ENCODE peak calls at places on chromosomes 5 and 9, in nine cellular contexts. One of them, this sample, is unnamed.

GRCh38 chr5:123186762-123187161 is 97.7 kb downstream of the PRDM6 start:
- DNase-seq in mammary epithelial cell: no peak
- DNase-seq in prostate gland: no peak
- DNase-seq in lung: no peak
- DNase-seq in body of pancreas: no peak
- DNase-seq in cardiac fibroblast: no peak
- DNase-seq in CD4-positive, alpha-beta T cell: no peak
- DNase-seq in left ventricle myocardium inferior: no peak
- DNase-seq in activated CD8-positive, alpha-beta T cell treated with anti-CD3 and anti-CD28 coated beads for 36 hours: no peak
- DNase-seq in this sample: no peak

GRCh38 chr5:17218353-17219005 is 1.0 kb downstream of the BASP1 start:
- DNase-seq in mammary epithelial cell: peak
- DNase-seq in prostate gland: peak
- DNase-seq in lung: no peak
- DNase-seq in body of pancreas: peak
- DNase-seq in cardiac fibroblast: peak
- DNase-seq in CD4-positive, alpha-beta T cell: no peak
- DNase-seq in left ventricle myocardium inferior: peak
- DNase-seq in activated CD8-positive, alpha-beta T cell treated with anti-CD3 and anti-CD28 coated beads for 36 hours: no peak
- DNase-seq in this sample: no peak

GRCh38 chr5:170481839-170482238 is 22.0 kb upstream of the KCNIP1 start:
- DNase-seq in mammary epithelial cell: no peak
- DNase-seq in prostate gland: no peak
- DNase-seq in lung: no peak
- DNase-seq in body of pancreas: no peak
- DNase-seq in cardiac fibroblast: no peak
- DNase-seq in CD4-positive, alpha-beta T cell: no peak
- DNase-seq in left ventricle myocardium inferior: no peak
- DNase-seq in activated CD8-positive, alpha-beta T cell treated with anti-CD3 and anti-CD28 coated beads for 36 hours: no peak
- DNase-seq in this sample: no peak

GRCh38 chr9:469672-470040 is 255.0 kb downstream of the DOCK8 start:
- DNase-seq in mammary epithelial cell: no peak
- DNase-seq in prostate gland: peak
- DNase-seq in lung: no peak
- DNase-seq in body of pancreas: peak
- DNase-seq in cardiac fibroblast: no peak
- DNase-seq in CD4-positive, alpha-beta T cell: no peak
- DNase-seq in left ventricle myocardium inferior: peak
- DNase-seq in activated CD8-positive, alpha-beta T cell treated with anti-CD3 and anti-CD28 coated beads for 36 hours: no peak
- DNase-seq in this sample: no peak

GRCh38 chr9:6584881-6585597 is 60.5 kb downstream of the GLDC start:
- DNase-seq in mammary epithelial cell: no peak
- DNase-seq in prostate gland: no peak
- DNase-seq in lung: no peak
- DNase-seq in body of pancreas: no peak
- DNase-seq in cardiac fibroblast: peak
- DNase-seq in CD4-positive, alpha-beta T cell: no peak
- DNase-seq in left ventricle myocardium inferior: no peak
- DNase-seq in activated CD8-positive, alpha-beta T cell treated with anti-CD3 and anti-CD28 coated beads for 36 hours: no peak
- DNase-seq in this sample: no peak

GRCh38 chr5:109844695-109845094 is 155.0 kb downstream of the MAN2A1 start:
- DNase-seq in mammary epithelial cell: peak
- DNase-seq in prostate gland: no peak
- DNase-seq in lung: no peak
- DNase-seq in body of pancreas: no peak
- DNase-seq in cardiac fibroblast: peak
- DNase-seq in CD4-positive, alpha-beta T cell: no peak
- DNase-seq in left ventricle myocardium inferior: no peak
- DNase-seq in activated CD8-positive, alpha-beta T cell treated with anti-CD3 and anti-CD28 coated beads for 36 hours: no peak
- DNase-seq in this sample: no peak

GRCh38 chr9:70823284-70823683 is 298.1 kb downstream of the TRPM3 start:
- DNase-seq in mammary epithelial cell: no peak
- DNase-seq in prostate gland: no peak
- DNase-seq in lung: no peak
- DNase-seq in body of pancreas: no peak
- DNase-seq in cardiac fibroblast: no peak
- DNase-seq in CD4-positive, alpha-beta T cell: no peak
- DNase-seq in left ventricle myocardium inferior: no peak
- DNase-seq in activated CD8-positive, alpha-beta T cell treated with anti-CD3 and anti-CD28 coated beads for 36 hours: no peak
- DNase-seq in this sample: no peak

GRCh38 chr5:144060598-144060997 is 109.9 kb downstream of the YIPF5 start:
- DNase-seq in mammary epithelial cell: peak
- DNase-seq in prostate gland: no peak
- DNase-seq in lung: no peak
- DNase-seq in body of pancreas: no peak
- DNase-seq in cardiac fibroblast: peak
- DNase-seq in CD4-positive, alpha-beta T cell: no peak
- DNase-seq in left ventricle myocardium inferior: no peak
- DNase-seq in activated CD8-positive, alpha-beta T cell treated with anti-CD3 and anti-CD28 coated beads for 36 hours: no peak
- DNase-seq in this sample: no peak

GRCh38 chr9:134389659-134390058 is 63.4 kb downstream of the RXRA start:
- DNase-seq in mammary epithelial cell: no peak
- DNase-seq in prostate gland: no peak
- DNase-seq in lung: no peak
- DNase-seq in body of pancreas: no peak
- DNase-seq in cardiac fibroblast: no peak
- DNase-seq in CD4-positive, alpha-beta T cell: no peak
- DNase-seq in left ventricle myocardium inferior: no peak
- DNase-seq in activated CD8-positive, alpha-beta T cell treated with anti-CD3 and anti-CD28 coated beads for 36 hours: no peak
- DNase-seq in this sample: no peak

GRCh38 chr5:61333351-61334223 is 1.5 kb downstream of the ZSWIM6 start:
- DNase-seq in mammary epithelial cell: peak
- DNase-seq in prostate gland: peak
- DNase-seq in lung: peak
- DNase-seq in body of pancreas: peak
- DNase-seq in cardiac fibroblast: peak
- DNase-seq in CD4-positive, alpha-beta T cell: peak
- DNase-seq in left ventricle myocardium inferior: peak
- DNase-seq in activated CD8-positive, alpha-beta T cell treated with anti-CD3 and anti-CD28 coated beads for 36 hours: peak
- DNase-seq in this sample: no peak

GRCh38 chr9:37329576-37329975 is 92.9 kb upstream of the GRHPR start:
- DNase-seq in mammary epithelial cell: peak
- DNase-seq in prostate gland: no peak
- DNase-seq in lung: no peak
- DNase-seq in body of pancreas: no peak
- DNase-seq in cardiac fibroblast: peak
- DNase-seq in CD4-positive, alpha-beta T cell: no peak
- DNase-seq in left ventricle myocardium inferior: no peak
- DNase-seq in activated CD8-positive, alpha-beta T cell treated with anti-CD3 and anti-CD28 coated beads for 36 hours: peak
- DNase-seq in this sample: no peak

GRCh38 chr9:93725382-93725781 is 149.0 kb downstream of the PHF2 start:
- DNase-seq in mammary epithelial cell: no peak
- DNase-seq in prostate gland: no peak
- DNase-seq in lung: no peak
- DNase-seq in body of pancreas: no peak
- DNase-seq in cardiac fibroblast: no peak
- DNase-seq in CD4-positive, alpha-beta T cell: no peak
- DNase-seq in left ventricle myocardium inferior: no peak
- DNase-seq in activated CD8-positive, alpha-beta T cell treated with anti-CD3 and anti-CD28 coated beads for 36 hours: no peak
- DNase-seq in this sample: no peak

GRCh38 chr9:37200572-37201005 is 80.2 kb downstream of the ZCCHC7 start:
- DNase-seq in mammary epithelial cell: peak
- DNase-seq in prostate gland: no peak
- DNase-seq in lung: no peak
- DNase-seq in body of pancreas: no peak
- DNase-seq in cardiac fibroblast: peak
- DNase-seq in CD4-positive, alpha-beta T cell: no peak
- DNase-seq in left ventricle myocardium inferior: no peak
- DNase-seq in activated CD8-positive, alpha-beta T cell treated with anti-CD3 and anti-CD28 coated beads for 36 hours: no peak
- DNase-seq in this sample: no peak

DNA sequence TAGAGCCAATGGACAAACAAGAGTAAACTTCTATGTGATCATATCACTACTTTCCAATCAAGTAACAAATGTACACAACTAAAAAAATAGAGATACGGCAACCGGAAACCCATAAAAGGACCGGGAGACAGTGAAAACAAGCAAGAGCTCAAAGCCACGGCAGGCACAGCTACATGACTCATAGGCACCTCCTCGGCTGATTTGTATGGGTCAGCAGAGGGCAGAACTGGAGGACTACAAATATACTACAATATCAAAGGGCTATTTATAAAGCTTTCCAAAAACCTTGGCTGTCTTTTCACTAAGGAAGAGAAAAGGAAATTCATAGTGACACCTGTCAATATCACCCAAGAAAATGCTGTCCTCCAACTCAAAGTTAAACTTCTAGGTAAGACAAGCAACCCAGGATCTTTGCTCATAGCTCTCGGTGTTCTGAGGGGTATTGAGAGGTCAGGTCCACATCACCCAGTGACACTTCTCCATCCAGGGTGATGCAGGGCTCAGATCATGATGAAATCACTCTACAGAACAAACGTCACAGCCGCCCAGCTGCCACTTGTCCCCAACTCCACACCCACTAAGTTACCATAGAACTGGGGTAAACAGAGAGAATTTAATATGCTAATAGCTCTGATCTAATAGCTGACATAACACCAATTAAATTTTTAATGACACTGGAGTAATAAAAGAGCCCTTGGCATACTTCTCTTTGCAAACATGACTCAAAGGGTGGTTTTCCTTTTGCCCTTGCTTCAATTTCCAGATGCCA is 41.3 kb downstream of the PFDN1 start:
- DNase-seq in mammary epithelial cell: peak
- DNase-seq in prostate gland: peak
- DNase-seq in lung: peak
- DNase-seq in body of pancreas: peak
- DNase-seq in cardiac fibroblast: peak
- DNase-seq in CD4-positive, alpha-beta T cell: no peak
- DNase-seq in left ventricle myocardium inferior: peak
- DNase-seq in activated CD8-positive, alpha-beta T cell treated with anti-CD3 and anti-CD28 coated beads for 36 hours: no peak
- DNase-seq in this sample: no peak
- TF ChIP-seq CTCF in mammary epithelial cell: no peak
- TF ChIP-seq CTCF in prostate gland: no peak
- TF ChIP-seq CTCF in lung: no peak
- TF ChIP-seq CTCF in body of pancreas: no peak
- TF ChIP-seq CTCF in cardiac fibroblast: peak
- TF ChIP-seq CTCF in CD4-positive, alpha-beta T cell: no peak
- TF ChIP-seq CTCF in left ventricle myocardium inferior: peak
- TF ChIP-seq CTCF in activated CD8-positive, alpha-beta T cell treated with anti-CD3 and anti-CD28 coated beads for 36 hours: no peak
- TF ChIP-seq CTCF in this sample: peak

GRCh38 chr5:171946382-171946781 is 60.1 kb downstream of the FBXW11 start:
- DNase-seq in mammary epithelial cell: no peak
- DNase-seq in prostate gland: no peak
- DNase-seq in lung: no peak
- DNase-seq in body of pancreas: no peak
- DNase-seq in cardiac fibroblast: no peak
- DNase-seq in CD4-positive, alpha-beta T cell: no peak
- DNase-seq in left ventricle myocardium inferior: no peak
- DNase-seq in activated CD8-positive, alpha-beta T cell treated with anti-CD3 and anti-CD28 coated beads for 36 hours: no peak
- DNase-seq in this sample: no peak
- TF ChIP-seq CTCF in mammary epithelial cell: peak
- TF ChIP-seq CTCF in prostate gland: no peak
- TF ChIP-seq CTCF in lung: no peak
- TF ChIP-seq CTCF in body of pancreas: no peak
- TF ChIP-seq CTCF in cardiac fibroblast: no peak
- TF ChIP-seq CTCF in CD4-positive, alpha-beta T cell: no peak
- TF ChIP-seq CTCF in left ventricle myocardium inferior: no peak
- TF ChIP-seq CTCF in activated CD8-positive, alpha-beta T cell treated with anti-CD3 and anti-CD28 coated beads for 36 hours: no peak
- TF ChIP-seq CTCF in this sample: peak

DNA sequence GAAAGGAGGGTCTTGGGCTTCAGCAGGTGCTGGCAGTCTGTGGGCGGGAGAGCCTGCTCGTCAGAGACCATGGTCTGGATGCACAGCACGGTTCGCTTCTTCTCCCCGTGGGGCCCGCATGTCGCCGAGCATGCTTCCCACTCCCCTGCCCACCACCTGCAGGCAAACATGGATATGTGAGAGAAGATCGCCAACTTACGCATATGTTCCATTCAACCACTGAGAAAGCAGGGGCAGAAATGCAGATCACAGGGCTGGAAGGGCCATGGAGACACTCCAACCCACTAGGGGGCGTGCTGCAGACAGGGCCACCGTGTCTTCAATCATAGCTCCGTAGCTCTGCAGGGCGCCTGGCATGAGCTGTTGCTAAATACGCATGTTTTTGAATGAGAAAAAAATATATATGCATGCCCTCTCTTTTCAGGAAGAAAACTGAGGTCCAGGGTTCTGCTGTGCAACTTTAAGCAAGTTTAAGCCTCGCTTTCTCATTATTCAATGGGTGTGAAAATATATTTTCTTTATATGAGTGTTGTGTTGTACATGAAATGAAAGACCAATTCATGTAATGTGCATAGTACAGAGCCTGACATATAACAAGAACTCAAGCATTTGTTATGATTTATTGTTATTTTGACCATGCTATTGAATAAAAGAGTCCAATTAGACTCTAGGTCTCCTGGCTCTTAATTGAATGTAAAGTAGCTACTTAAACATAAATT is 148.0 kb downstream of the TARS1 start:
- DNase-seq in mammary epithelial cell: no peak
- DNase-seq in prostate gland: no peak
- DNase-seq in lung: no peak
- DNase-seq in body of pancreas: no peak
- DNase-seq in cardiac fibroblast: no peak
- DNase-seq in CD4-positive, alpha-beta T cell: no peak
- DNase-seq in left ventricle myocardium inferior: no peak
- DNase-seq in activated CD8-positive, alpha-beta T cell treated with anti-CD3 and anti-CD28 coated beads for 36 hours: peak
- DNase-seq in this sample: no peak
- TF ChIP-seq CTCF in mammary epithelial cell: peak
- TF ChIP-seq CTCF in prostate gland: no peak
- TF ChIP-seq CTCF in lung: no peak
- TF ChIP-seq CTCF in body of pancreas: peak
- TF ChIP-seq CTCF in cardiac fibroblast: peak
- TF ChIP-seq CTCF in CD4-positive, alpha-beta T cell: peak
- TF ChIP-seq CTCF in left ventricle myocardium inferior: peak
- TF ChIP-seq CTCF in activated CD8-positive, alpha-beta T cell treated with anti-CD3 and anti-CD28 coated beads for 36 hours: peak
- TF ChIP-seq CTCF in this sample: peak

GRCh38 chr5:43207601-43208000 is 15.6 kb downstream of the NIM1K start:
- DNase-seq in mammary epithelial cell: no peak
- DNase-seq in prostate gland: no peak
- DNase-seq in lung: no peak
- DNase-seq in body of pancreas: no peak
- DNase-seq in cardiac fibroblast: peak
- DNase-seq in CD4-positive, alpha-beta T cell: no peak
- DNase-seq in left ventricle myocardium inferior: no peak
- DNase-seq in activated CD8-positive, alpha-beta T cell treated with anti-CD3 and anti-CD28 coated beads for 36 hours: no peak
- DNase-seq in this sample: no peak

GRCh38 chr5:43208658-43209057 is 16.6 kb downstream of the NIM1K start:
- DNase-seq in mammary epithelial cell: no peak
- DNase-seq in prostate gland: no peak
- DNase-seq in lung: no peak
- DNase-seq in body of pancreas: no peak
- DNase-seq in cardiac fibroblast: no peak
- DNase-seq in CD4-positive, alpha-beta T cell: no peak
- DNase-seq in left ventricle myocardium inferior: no peak
- DNase-seq in activated CD8-positive, alpha-beta T cell treated with anti-CD3 and anti-CD28 coated beads for 36 hours: no peak
- DNase-seq in this sample: no peak

GRCh38 chr5:43204958-43205357 is 12.9 kb downstream of the NIM1K start:
- DNase-seq in mammary epithelial cell: no peak
- DNase-seq in prostate gland: no peak
- DNase-seq in lung: no peak
- DNase-seq in body of pancreas: no peak
- DNase-seq in cardiac fibroblast: no peak
- DNase-seq in CD4-positive, alpha-beta T cell: no peak
- DNase-seq in left ventricle myocardium inferior: no peak
- DNase-seq in activated CD8-positive, alpha-beta T cell treated with anti-CD3 and anti-CD28 coated beads for 36 hours: no peak
- DNase-seq in this sample: no peak

GRCh38 chr5:43202380-43202779 is 10.4 kb downstream of the NIM1K start:
- DNase-seq in mammary epithelial cell: no peak
- DNase-seq in prostate gland: no peak
- DNase-seq in lung: no peak
- DNase-seq in body of pancreas: no peak
- DNase-seq in cardiac fibroblast: no peak
- DNase-seq in CD4-positive, alpha-beta T cell: no peak
- DNase-seq in left ventricle myocardium inferior: no peak
- DNase-seq in activated CD8-positive, alpha-beta T cell treated with anti-CD3 and anti-CD28 coated beads for 36 hours: no peak
- DNase-seq in this sample: no peak

GRCh38 chr5:43203373-43203772 is 11.3 kb downstream of the NIM1K start:
- DNase-seq in mammary epithelial cell: no peak
- DNase-seq in prostate gland: peak
- DNase-seq in lung: no peak
- DNase-seq in body of pancreas: no peak
- DNase-seq in cardiac fibroblast: peak
- DNase-seq in CD4-positive, alpha-beta T cell: no peak
- DNase-seq in left ventricle myocardium inferior: no peak
- DNase-seq in activated CD8-positive, alpha-beta T cell treated with anti-CD3 and anti-CD28 coated beads for 36 hours: no peak
- DNase-seq in this sample: no peak
- TF ChIP-seq CTCF in mammary epithelial cell: no peak
- TF ChIP-seq CTCF in prostate gland: no peak
- TF ChIP-seq CTCF in lung: no peak
- TF ChIP-seq CTCF in body of pancreas: no peak
- TF ChIP-seq CTCF in cardiac fibroblast: no peak
- TF ChIP-seq CTCF in CD4-positive, alpha-beta T cell: no peak
- TF ChIP-seq CTCF in left ventricle myocardium inferior: no peak
- TF ChIP-seq CTCF in activated CD8-positive, alpha-beta T cell treated with anti-CD3 and anti-CD28 coated beads for 36 hours: no peak
- TF ChIP-seq CTCF in this sample: no peak

This sample was measured in chondrocyte.